ENCODE peak calls at places on chromosomes 2 and 18, in five cellular contexts. One of them, this sample, is unnamed.
A peak's percentile ranks its signal among the peaks of the same experiment; 100 is the strongest.

GRCh38 chr2:147214900-147215299 is 629.9 kb upstream of the ACVR2A start:
- DNase-seq in left lung: no peak
- DNase-seq in RPMI8226: no peak
- DNase-seq in uterus: no peak
- DNase-seq in smooth muscle cell of the brain vasculature: no peak
- DNase-seq in this sample: no peak

GRCh38 chr2:9760069-9760910 is 83.0 kb upstream of the TAF1B start:
- DNase-seq in left lung: no peak
- DNase-seq in RPMI8226: no peak
- DNase-seq in uterus: no peak
- DNase-seq in smooth muscle cell of the brain vasculature: no peak
- DNase-seq in this sample: no peak

GRCh38 chr2:60962534-60962933 is 55.0 kb upstream of the PEX13 start:
- DNase-seq in left lung: no peak
- DNase-seq in RPMI8226: no peak
- DNase-seq in uterus: no peak
- DNase-seq in smooth muscle cell of the brain vasculature: no peak
- DNase-seq in this sample: no peak

GRCh38 chr18:304887-305529 is 37.2 kb upstream of the THOC1 start:
- DNase-seq in left lung: no peak
- DNase-seq in RPMI8226: no peak
- DNase-seq in uterus: no peak
- DNase-seq in smooth muscle cell of the brain vasculature: no peak
- DNase-seq in this sample: no peak

GRCh38 chr2:199922856-199923255 is 11.8 kb downstream of the C2orf69 start:
- DNase-seq in left lung: no peak
- DNase-seq in RPMI8226: no peak
- DNase-seq in uterus: no peak
- DNase-seq in smooth muscle cell of the brain vasculature: no peak
- DNase-seq in this sample: no peak

GRCh38 chr2:38666578-38666926 is 638 bp downstream of the GALM start:
- DNase-seq in left lung: no peak
- DNase-seq in RPMI8226: no peak
- DNase-seq in uterus: no peak
- DNase-seq in smooth muscle cell of the brain vasculature: no peak
- DNase-seq in this sample: peak; percentile 68

GRCh38 chr2:119478188-119479065 is 45.9 kb downstream of the SCTR start:
- DNase-seq in left lung: no peak
- DNase-seq in RPMI8226: no peak
- DNase-seq in uterus: no peak
- DNase-seq in smooth muscle cell of the brain vasculature: no peak
- DNase-seq in this sample: no peak

GRCh38 chr2:170255971-170256370 is 78.0 kb downstream of the MYO3B start:
- DNase-seq in left lung: no peak
- DNase-seq in RPMI8226: no peak
- DNase-seq in uterus: no peak
- DNase-seq in smooth muscle cell of the brain vasculature: no peak
- DNase-seq in this sample: no peak

GRCh38 chr18:37476182-37476581 is 89.4 kb downstream of the CELF4 start:
- DNase-seq in left lung: no peak
- DNase-seq in RPMI8226: peak; percentile 65
- DNase-seq in uterus: no peak
- DNase-seq in smooth muscle cell of the brain vasculature: no peak
- DNase-seq in this sample: peak; percentile 78

GRCh38 chr2:1910562-1911256 is 166.4 kb upstream of the PXDN start:
- DNase-seq in left lung: no peak
- DNase-seq in RPMI8226: no peak
- DNase-seq in uterus: no peak
- DNase-seq in smooth muscle cell of the brain vasculature: peak; percentile 70
- DNase-seq in this sample: no peak

GRCh38 chr18:8661754-8662573 is 43.4 kb upstream of the MTCL1 start:
- DNase-seq in left lung: no peak
- DNase-seq in RPMI8226: peak; percentile 42
- DNase-seq in uterus: no peak
- DNase-seq in smooth muscle cell of the brain vasculature: no peak
- DNase-seq in this sample: peak; percentile 30

GRCh38 chr2:232883116-232883721 is 13.2 kb downstream of the SNORC start:
- DNase-seq in left lung: no peak
- DNase-seq in RPMI8226: no peak
- DNase-seq in uterus: no peak
- DNase-seq in smooth muscle cell of the brain vasculature: no peak
- DNase-seq in this sample: no peak

GRCh38 chr2:218406949-218407703 is 7.5 kb downstream of the CTDSP1 start:
- DNase-seq in left lung: no peak
- DNase-seq in RPMI8226: peak; percentile 88
- DNase-seq in uterus: peak; percentile 75
- DNase-seq in smooth muscle cell of the brain vasculature: peak; percentile 46
- DNase-seq in this sample: peak; percentile 60

GRCh38 chr2:133039531-133039930 is 369.5 kb upstream of the LYPD1 start:
- DNase-seq in left lung: no peak
- DNase-seq in RPMI8226: no peak
- DNase-seq in uterus: no peak
- DNase-seq in smooth muscle cell of the brain vasculature: no peak
- DNase-seq in this sample: no peak

GRCh38 chr2:82694431-82694830 is 1764.6 kb downstream of the SUCLG1 start:
- DNase-seq in left lung: no peak
- DNase-seq in RPMI8226: no peak
- DNase-seq in uterus: no peak
- DNase-seq in smooth muscle cell of the brain vasculature: no peak
- DNase-seq in this sample: no peak

GRCh38 chr2:100588071-100588786 is 25.4 kb downstream of the PDCL3 start:
- DNase-seq in left lung: no peak
- DNase-seq in RPMI8226: peak; percentile 58
- DNase-seq in uterus: no peak
- DNase-seq in smooth muscle cell of the brain vasculature: no peak
- DNase-seq in this sample: no peak

GRCh38 chr2:200042102-200042735 is 86.8 kb downstream of the MAIP1 start:
- DNase-seq in left lung: no peak
- DNase-seq in RPMI8226: no peak
- DNase-seq in uterus: no peak
- DNase-seq in smooth muscle cell of the brain vasculature: no peak
- DNase-seq in this sample: no peak

GRCh38 chr2:21895200-21895599 is 771.4 kb downstream of the TDRD15 start:
- DNase-seq in left lung: no peak
- DNase-seq in RPMI8226: no peak
- DNase-seq in uterus: no peak
- DNase-seq in smooth muscle cell of the brain vasculature: no peak
- DNase-seq in this sample: no peak

GRCh38 chr2:199861116-199861774 is 10.3 kb upstream of the FTCDNL1 start:
- DNase-seq in left lung: no peak
- DNase-seq in RPMI8226: no peak
- DNase-seq in uterus: no peak
- DNase-seq in smooth muscle cell of the brain vasculature: peak; percentile 13
- DNase-seq in this sample: peak; percentile 68

GRCh38 chr2:213545964-213546363 is 261.7 kb downstream of the SPAG16 start:
- DNase-seq in left lung: no peak
- DNase-seq in RPMI8226: no peak
- DNase-seq in uterus: no peak
- DNase-seq in smooth muscle cell of the brain vasculature: no peak
- DNase-seq in this sample: no peak

GRCh38 chr18:59932401-59932800 is 32.6 kb downstream of the PMAIP1 start:
- DNase-seq in left lung: no peak
- DNase-seq in RPMI8226: no peak
- DNase-seq in uterus: no peak
- DNase-seq in smooth muscle cell of the brain vasculature: no peak
- DNase-seq in this sample: no peak

GRCh38 chr2:52347292-52347691 is 1315.4 kb upstream of the NRXN1 start:
- DNase-seq in left lung: no peak
- DNase-seq in RPMI8226: no peak
- DNase-seq in uterus: no peak
- DNase-seq in smooth muscle cell of the brain vasculature: no peak
- DNase-seq in this sample: no peak